ENCODE peak calls at places on chromosomes 5 and 9, in four cellular contexts. One of them, this sample, is unnamed.

GRCh38 chr9:696332-697090 is 145.0 kb upstream of the DMRT1 start:
- DNase-seq in PC-9: peak
- DNase-seq in neuronal stem cell: no peak
- DNase-seq in IMR-90: peak
- DNase-seq in this sample: no peak

GRCh38 chr5:167305591-167306213 is 985.7 kb upstream of the WWC1 start:
- DNase-seq in PC-9: no peak
- DNase-seq in neuronal stem cell: no peak
- DNase-seq in IMR-90: no peak
- DNase-seq in this sample: no peak

GRCh38 chr5:73899055-73899454 is 273.1 kb downstream of the ARHGEF28 start:
- DNase-seq in PC-9: no peak
- DNase-seq in neuronal stem cell: no peak
- DNase-seq in IMR-90: no peak
- DNase-seq in this sample: no peak

GRCh38 chr5:150640311-150641005 is at the start of gene SYNPO:
- DNase-seq in PC-9: peak
- DNase-seq in neuronal stem cell: no peak
- DNase-seq in IMR-90: peak
- DNase-seq in this sample: no peak

GRCh38 chr9:116692619-116693018 is 5.5 kb downstream of the TRIM32 start:
- DNase-seq in PC-9: no peak
- DNase-seq in neuronal stem cell: no peak
- DNase-seq in IMR-90: no peak
- DNase-seq in this sample: no peak

GRCh38 chr9:133999866-134000265 is 7.7 kb upstream of the VAV2 start:
- DNase-seq in PC-9: no peak
- DNase-seq in neuronal stem cell: no peak
- DNase-seq in IMR-90: no peak
- DNase-seq in this sample: no peak

GRCh38 chr5:179762079-179762780 is 29.6 kb downstream of the MAML1 start:
- DNase-seq in PC-9: peak
- DNase-seq in neuronal stem cell: no peak
- DNase-seq in IMR-90: no peak
- DNase-seq in this sample: no peak

GRCh38 chr9:124551472-124552339 is 44.5 kb upstream of the NR5A1 start:
- DNase-seq in PC-9: peak
- DNase-seq in neuronal stem cell: peak
- DNase-seq in IMR-90: peak
- DNase-seq in this sample: peak

GRCh38 chr9:25678147-25678666 is at the start of gene TUSC1:
- DNase-seq in PC-9: peak
- DNase-seq in neuronal stem cell: peak
- DNase-seq in IMR-90: peak
- DNase-seq in this sample: peak

GRCh38 chr5:150487199-150488061 is 20.5 kb upstream of the NDST1 start:
- DNase-seq in PC-9: no peak
- DNase-seq in neuronal stem cell: no peak
- DNase-seq in IMR-90: peak
- DNase-seq in this sample: peak

GRCh38 chr5:56406221-56406620 is 173.1 kb upstream of the ANKRD55 start:
- DNase-seq in PC-9: no peak
- DNase-seq in neuronal stem cell: no peak
- DNase-seq in IMR-90: no peak
- DNase-seq in this sample: no peak

GRCh38 chr9:728535-728934 is 113.0 kb upstream of the DMRT1 start:
- DNase-seq in PC-9: no peak
- DNase-seq in neuronal stem cell: no peak
- DNase-seq in IMR-90: no peak
- DNase-seq in this sample: no peak

GRCh38 chr5:147303976-147304375 is 69.2 kb downstream of the STK32A start:
- DNase-seq in PC-9: peak
- DNase-seq in neuronal stem cell: no peak
- DNase-seq in IMR-90: peak
- DNase-seq in this sample: no peak

GRCh38 chr5:133890308-133890707 is 78.1 kb downstream of the C5orf15 start:
- DNase-seq in PC-9: no peak
- DNase-seq in neuronal stem cell: no peak
- DNase-seq in IMR-90: no peak
- DNase-seq in this sample: no peak

GRCh38 chr9:755454-756381 is 85.8 kb upstream of the DMRT1 start:
- DNase-seq in PC-9: peak
- DNase-seq in neuronal stem cell: no peak
- DNase-seq in IMR-90: peak
- DNase-seq in this sample: no peak

GRCh38 chr5:173093597-173093996 is 37.4 kb downstream of the CREBRF start:
- DNase-seq in PC-9: no peak
- DNase-seq in neuronal stem cell: no peak
- DNase-seq in IMR-90: no peak
- DNase-seq in this sample: no peak

GRCh38 chr9:88026133-88026510 is 51.8 kb upstream of the CDK20 start:
- DNase-seq in PC-9: no peak
- DNase-seq in neuronal stem cell: no peak
- DNase-seq in IMR-90: no peak
- DNase-seq in this sample: no peak

GRCh38 chr9:116756995-116757394 is 69.9 kb downstream of the TRIM32 start:
- DNase-seq in PC-9: no peak
- DNase-seq in neuronal stem cell: no peak
- DNase-seq in IMR-90: no peak
- DNase-seq in this sample: no peak

GRCh38 chr5:60685028-60685427 is 14.9 kb downstream of the DEPDC1B start:
- DNase-seq in PC-9: no peak
- DNase-seq in neuronal stem cell: no peak
- DNase-seq in IMR-90: no peak
- DNase-seq in this sample: no peak

GRCh38 chr9:117034862-117035261 is 347.8 kb downstream of the TRIM32 start:
- DNase-seq in PC-9: peak
- DNase-seq in neuronal stem cell: peak
- DNase-seq in IMR-90: peak
- DNase-seq in this sample: no peak

GRCh38 chr5:38370341-38371100 is 112.2 kb downstream of the EGFLAM start:
- DNase-seq in PC-9: no peak
- DNase-seq in neuronal stem cell: no peak
- DNase-seq in IMR-90: no peak
- DNase-seq in this sample: no peak

GRCh38 chr9:97954550-97954989 is 16.6 kb upstream of the HEMGN start:
- DNase-seq in PC-9: peak
- DNase-seq in neuronal stem cell: peak
- DNase-seq in IMR-90: no peak
- DNase-seq in this sample: peak

GRCh38 chr5:67268233-67269011 is 71.8 kb upstream of the CD180 start:
- DNase-seq in PC-9: no peak
- DNase-seq in neuronal stem cell: peak
- DNase-seq in IMR-90: peak
- DNase-seq in this sample: no peak

GRCh38 chr9:18260527-18260926 is 213.4 kb upstream of the ADAMTSL1 start:
- DNase-seq in PC-9: no peak
- DNase-seq in neuronal stem cell: no peak
- DNase-seq in IMR-90: no peak
- DNase-seq in this sample: no peak

GRCh38 chr5:174903333-174903732 is 179.0 kb downstream of the MSX2 start:
- DNase-seq in PC-9: no peak
- DNase-seq in neuronal stem cell: no peak
- DNase-seq in IMR-90: no peak
- DNase-seq in this sample: no peak

GRCh38 chr9:116550728-116551436 is 136.2 kb upstream of the TRIM32 start:
- DNase-seq in PC-9: no peak
- DNase-seq in neuronal stem cell: no peak
- DNase-seq in IMR-90: peak
- DNase-seq in this sample: no peak

GRCh38 chr9:17839744-17840143 is 260.9 kb downstream of the SH3GL2 start:
- DNase-seq in PC-9: no peak
- DNase-seq in neuronal stem cell: no peak
- DNase-seq in IMR-90: no peak
- DNase-seq in this sample: no peak

GRCh38 chr9:131237311-131237710 is 39.0 kb downstream of the FAM78A start:
- DNase-seq in PC-9: no peak
- DNase-seq in neuronal stem cell: no peak
- DNase-seq in IMR-90: no peak
- DNase-seq in this sample: no peak

GRCh38 chr5:134046801-134047707 is 42.3 kb upstream of the VDAC1 start:
- DNase-seq in PC-9: no peak
- DNase-seq in neuronal stem cell: no peak
- DNase-seq in IMR-90: no peak
- DNase-seq in this sample: no peak

GRCh38 chr5:59367791-59368394 is 525.6 kb downstream of the PDE4D start:
- DNase-seq in PC-9: peak
- DNase-seq in neuronal stem cell: peak
- DNase-seq in IMR-90: peak
- DNase-seq in this sample: peak

GRCh38 chr5:151123897-151124751 is 33.5 kb downstream of the ANXA6 start:
- DNase-seq in PC-9: peak
- DNase-seq in neuronal stem cell: no peak
- DNase-seq in IMR-90: peak
- DNase-seq in this sample: no peak

GRCh38 chr5:52799358-52799982 is 11.8 kb downstream of the ITGA1 start:
- DNase-seq in PC-9: peak
- DNase-seq in neuronal stem cell: peak
- DNase-seq in IMR-90: peak
- DNase-seq in this sample: peak

GRCh38 chr5:81848368-81848767 is 97.5 kb upstream of the SSBP2 start:
- DNase-seq in PC-9: no peak
- DNase-seq in neuronal stem cell: peak
- DNase-seq in IMR-90: no peak
- DNase-seq in this sample: no peak

GRCh38 chr9:77011973-77012817 is 7.3 kb upstream of the FOXB2 start:
- DNase-seq in PC-9: no peak
- DNase-seq in neuronal stem cell: peak
- DNase-seq in IMR-90: peak
- DNase-seq in this sample: peak
- H3K4me3 ChIP-seq in PC-9: no peak
- H3K4me3 ChIP-seq in neuronal stem cell: peak
- H3K4me3 ChIP-seq in IMR-90: no peak
- H3K4me3 ChIP-seq in this sample: peak

DNA sequence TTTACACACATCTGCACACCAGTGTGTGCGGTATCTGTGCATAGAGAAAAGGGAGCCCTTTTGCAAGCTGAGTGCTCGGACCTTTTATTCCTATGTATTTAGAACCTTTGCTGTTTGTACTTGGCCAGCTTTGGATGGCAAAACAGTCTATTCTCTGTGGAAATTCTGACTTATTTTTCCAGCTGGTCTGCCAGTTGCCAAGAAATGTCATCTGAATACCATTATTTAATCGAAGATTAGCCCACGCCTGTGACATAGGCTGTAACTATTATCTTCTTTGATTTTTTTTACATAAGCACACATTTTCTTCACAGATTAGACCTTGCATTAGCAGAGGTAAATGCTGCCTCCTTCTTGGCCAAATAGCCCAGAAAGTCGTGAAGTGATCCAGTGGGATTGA is 527.8 kb downstream of the BNC2 start:
- DNase-seq in PC-9: no peak
- DNase-seq in neuronal stem cell: no peak
- DNase-seq in IMR-90: no peak
- DNase-seq in this sample: no peak
- H3K4me3 ChIP-seq in PC-9: no peak
- H3K4me3 ChIP-seq in neuronal stem cell: no peak
- H3K4me3 ChIP-seq in IMR-90: no peak
- H3K4me3 ChIP-seq in this sample: no peak

GRCh38 chr9:95349109-95350038 is 31.9 kb upstream of the FANCC start:
- DNase-seq in PC-9: no peak
- DNase-seq in neuronal stem cell: no peak
- DNase-seq in IMR-90: no peak
- DNase-seq in this sample: no peak
- H3K4me3 ChIP-seq in PC-9: no peak
- H3K4me3 ChIP-seq in neuronal stem cell: peak
- H3K4me3 ChIP-seq in IMR-90: peak
- H3K4me3 ChIP-seq in this sample: no peak

GRCh38 chr5:57566914-57567313 is 84.3 kb upstream of the ACTBL2 start:
- DNase-seq in PC-9: no peak
- DNase-seq in neuronal stem cell: no peak
- DNase-seq in IMR-90: peak
- DNase-seq in this sample: no peak
- H3K4me3 ChIP-seq in PC-9: no peak
- H3K4me3 ChIP-seq in neuronal stem cell: no peak
- H3K4me3 ChIP-seq in IMR-90: no peak
- H3K4me3 ChIP-seq in this sample: no peak

DNA sequence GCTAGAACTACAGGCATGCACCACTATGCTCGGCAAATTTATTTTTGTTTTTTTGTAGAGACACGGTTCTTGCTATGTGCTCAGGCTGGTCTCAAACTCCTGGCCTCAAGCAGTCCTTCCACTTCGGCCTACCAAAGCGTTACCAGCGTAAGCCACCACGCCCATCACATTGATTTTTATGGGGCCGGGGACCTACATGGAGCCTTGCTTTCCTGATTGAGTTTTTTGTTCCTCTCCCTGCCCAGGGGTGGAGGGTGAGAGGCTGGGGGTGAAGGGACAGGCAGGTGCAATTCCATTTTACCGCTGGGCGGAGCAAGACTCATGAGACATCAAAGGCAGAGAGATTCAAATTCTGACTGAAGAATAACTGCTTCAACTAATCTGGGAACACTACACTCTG is 1.9 kb downstream of the ALDH1B1 start:
- DNase-seq in PC-9: no peak
- DNase-seq in neuronal stem cell: no peak
- DNase-seq in IMR-90: no peak
- DNase-seq in this sample: no peak
- H3K4me3 ChIP-seq in PC-9: no peak
- H3K4me3 ChIP-seq in neuronal stem cell: no peak
- H3K4me3 ChIP-seq in IMR-90: no peak
- H3K4me3 ChIP-seq in this sample: no peak